ENCODE peak calls at places on chromosome 5, in six cellular contexts. D, J, G, S, L and I are unnamed samples. For H3K4me1, the result is how much of the 10 kb centered on the place peaks cover.

GRCh38 chr5:911601-912000 is 18.9 kb downstream of the TRIP13 start:
- DNase-seq in L (peak), S (peak), G (no peak), D (no peak), J (no peak), I (no peak)

GRCh38 chr5:131258733-131259132 is 5.1 kb upstream of the CDC42SE2 start:
- DNase-seq in S (no peak), J (no peak), L (no peak), G (no peak), D (no peak), I (no peak)

GRCh38 chr5:10903786-10904560 is 142.9 kb upstream of the DAP start:
- DNase-seq in J (no peak), D (no peak), S (no peak), L (no peak), G (no peak), I (no peak)

GRCh38 chr5:35031276-35031675 is 16.5 kb downstream of the AGXT2 start:
- DNase-seq in L (peak), J (no peak), D (no peak), S (peak), G (no peak), I (no peak)

GRCh38 chr5:146047396-146047795 is 58.0 kb downstream of the PLAC8L1 start:
- DNase-seq in L (no peak), D (no peak), S (no peak), J (no peak), G (no peak), I (no peak)

GRCh38 chr5:177469061-177469628 is 4.3 kb downstream of the DBN1 start:
- DNase-seq in L (no peak), S (no peak), D (no peak), G (no peak), J (no peak), I (no peak)

GRCh38 chr5:134436523-134437339 is 25.1 kb upstream of the CDKN2AIPNL start:
- DNase-seq in J (peak), D (peak), G (peak), L (peak), S (peak), I (peak)

GRCh38 chr5:132466453-132467291 is 23.9 kb downstream of the IRF1 start:
- DNase-seq in D (peak), G (peak), S (peak), L (peak), J (peak), I (peak)

GRCh38 chr5:66864240-66864884 is 268.2 kb downstream of the MAST4 start:
- DNase-seq in L (no peak), G (no peak), S (peak), D (no peak), J (peak), I (peak)

GRCh38 chr5:172871982-172872381 is 37.9 kb downstream of the ERGIC1 start:
- DNase-seq in L (no peak), G (no peak), D (no peak), S (no peak), J (no peak), I (no peak)

GRCh38 chr5:73443725-73444498 is 4.7 kb downstream of the FOXD1 start:
- DNase-seq in S (no peak), J (no peak), G (no peak), D (no peak), L (no peak), I (no peak)

GRCh38 chr5:36777105-36777757 is 99.3 kb upstream of the NIPBL start:
- DNase-seq in J (peak), L (no peak), G (peak), S (peak), D (no peak), I (no peak)

GRCh38 chr5:158384535-158385421 is 525.8 kb upstream of the CLINT1 start:
- DNase-seq in S (peak), G (peak), J (no peak), D (no peak), L (peak), I (no peak)

GRCh38 chr5:135072357-135073247 is 38.6 kb upstream of the PITX1 start:
- DNase-seq in J (no peak), D (no peak), L (no peak), S (no peak), G (no peak), I (no peak)

GRCh38 chr5:150567031-150567680 is 59.2 kb downstream of the NDST1 start:
- DNase-seq in D (no peak), J (no peak), S (peak), G (no peak), L (no peak), I (no peak)

GRCh38 chr5:52870448-52870847 is 82.7 kb downstream of the ITGA1 start:
- DNase-seq in J (no peak), L (peak), D (no peak), G (no peak), S (peak), I (no peak)

GRCh38 chr5:138083702-138084101 is at the start of gene WNT8A:
- DNase-seq in D (no peak), G (no peak), L (no peak), S (no peak), J (no peak), I (no peak)

GRCh38 chr5:179403426-179404147 is 58.3 kb upstream of the ADAMTS2 start:
- DNase-seq in D (no peak), S (no peak), L (no peak), J (no peak), G (no peak), I (no peak)

GRCh38 chr5:58156354-58156753 is 303.5 kb downstream of the PLK2 start:
- DNase-seq in J (no peak), S (peak), D (no peak), G (no peak), L (no peak), I (no peak)

GRCh38 chr5:83255268-83255667 is 177.9 kb downstream of the XRCC4 start:
- DNase-seq in J (no peak), D (no peak), G (no peak), L (no peak), S (peak), I (no peak)

GRCh38 chr5:168366124-168366523 is 74.7 kb downstream of the WWC1 start:
- DNase-seq in L (peak), G (no peak), D (no peak), S (peak), J (no peak), I (no peak)

GRCh38 chr5:59817536-59817935 is 76.0 kb downstream of the PDE4D start:
- DNase-seq in L (no peak), S (no peak), G (no peak), J (no peak), D (no peak), I (no peak)

GRCh38 chr5:97163360-97163764 is 19.7 kb downstream of the RIOK2 start:
- DNase-seq in J (peak), D (no peak), G (no peak), L (no peak), S (peak), I (peak)

GRCh38 chr5:93006915-93007314 is 574.1 kb downstream of the NR2F1-AS1 start:
- DNase-seq in L (no peak), S (no peak), D (no peak), G (no peak), J (no peak), I (no peak)

GRCh38 chr5:1065891-1066650 is 45.8 kb downstream of the SLC12A7 start:
- DNase-seq in S (no peak), J (no peak), G (no peak), D (no peak), L (no peak), I (no peak)

GRCh38 chr5:125696762-125697161 is 726.4 kb upstream of the GRAMD2B start:
- DNase-seq in G (no peak), D (no peak), L (peak), J (no peak), S (peak), I (no peak)

GRCh38 chr5:115624994-115625393 is 842 bp downstream of the TMED7 start:
- DNase-seq in S (no peak), D (no peak), L (no peak), J (no peak), G (no peak), I (no peak)

GRCh38 chr5:174618589-174618988 is 105.8 kb upstream of the MSX2 start:
- DNase-seq in J (no peak), S (no peak), L (no peak), D (no peak), G (no peak), I (no peak)

GRCh38 chr5:174617910-174618309 is 106.5 kb upstream of the MSX2 start:
- DNase-seq in J (no peak), S (no peak), G (no peak), D (no peak), L (no peak), I (no peak)

GRCh38 chr5:174614500-174615135 is 109.8 kb upstream of the MSX2 start:
- DNase-seq in L (peak), D (no peak), S (no peak), J (no peak), G (no peak), I (no peak)

GRCh38 chr5:174615986-174616500 is 108.3 kb upstream of the MSX2 start:
- DNase-seq in L (no peak), S (no peak), G (no peak), D (no peak), J (no peak), I (no peak)

GRCh38 chr5:174617285-174617684 is 107.1 kb upstream of the MSX2 start:
- DNase-seq in S (no peak), L (no peak), D (no peak), G (no peak), J (no peak), I (no peak)
- H3K4me1 ChIP-seq in S (under half), L (under half), D (under half), G (under half), J (under half), I (under half)

GRCh38 chr5:9062873-9063272 is 483.0 kb downstream of the SEMA5A start:
- DNase-seq in G (no peak), S (no peak), L (no peak), D (no peak), J (no peak), I (no peak)
- H3K4me1 ChIP-seq in G (under half), S (under half), L (under half), D (under half), J (under half), I (under half)

GRCh38 chr5:72144762-72145161 is 37.5 kb downstream of the MAP1B start:
- DNase-seq in G (no peak), S (no peak), D (no peak), L (no peak), J (no peak), I (no peak)

GRCh38 chr5:72149742-72150141 is 42.5 kb downstream of the MAP1B start:
- DNase-seq in D (no peak), G (no peak), J (no peak), S (no peak), L (no peak), I (no peak)

GRCh38 chr5:72145351-72145750 is 38.1 kb downstream of the MAP1B start:
- DNase-seq in G (no peak), J (no peak), D (no peak), S (no peak), L (no peak), I (no peak)

GRCh38 chr5:72146056-72146455 is 38.8 kb downstream of the MAP1B start:
- DNase-seq in S (no peak), J (no peak), D (no peak), G (no peak), L (no peak), I (no peak)

GRCh38 chr5:72147601-72148000 is 40.3 kb downstream of the MAP1B start:
- DNase-seq in L (no peak), S (no peak), G (no peak), D (no peak), J (no peak), I (no peak)
- H3K4me1 ChIP-seq in L (under half), S (under half), G (half or more), D (under half), J (under half), I (under half)

GRCh38 chr5:147892696-147893296 is 13.5 kb downstream of the C5orf46 start:
- DNase-seq in S (no peak), G (no peak), J (no peak), D (no peak), L (no peak), I (no peak)

GRCh38 chr5:147882586-147883313 is 4.2 kb downstream of the SCGB3A2 start:
- DNase-seq in J (no peak), L (no peak), G (no peak), D (no peak), S (peak), I (no peak)

GRCh38 chr5:147887925-147888324 is 9.4 kb downstream of the SCGB3A2 start:
- DNase-seq in L (peak), J (no peak), S (no peak), G (no peak), D (no peak), I (no peak)

DNA sequence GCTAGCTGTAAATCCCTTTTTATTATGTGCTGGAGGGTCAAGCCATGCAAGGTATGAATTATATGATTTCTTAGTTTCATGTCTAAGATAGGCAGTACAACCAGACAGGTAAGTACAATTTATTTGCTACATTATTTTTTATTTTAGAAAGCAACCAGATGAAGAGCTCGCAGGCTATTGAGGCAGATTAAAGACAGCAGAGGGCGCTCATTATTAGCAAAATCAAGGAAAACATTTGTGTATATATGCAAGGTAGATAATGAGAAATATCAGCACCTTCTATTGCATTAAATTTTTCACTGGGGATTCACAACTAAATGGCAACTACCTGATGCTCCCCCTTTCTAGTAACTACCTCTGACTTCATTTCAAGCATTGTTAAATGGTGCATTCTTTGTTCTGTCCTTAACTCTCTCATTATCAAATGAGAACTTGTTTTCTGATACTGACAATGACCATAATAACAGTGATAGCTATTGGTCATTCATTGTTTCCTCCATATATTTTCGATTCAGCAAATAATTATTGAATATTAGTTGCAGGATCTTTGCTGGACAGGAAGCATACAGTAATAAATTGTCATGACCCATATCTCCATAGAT is 8.6 kb downstream of the SCGB3A2 start:
- DNase-seq in S (peak), J (peak), L (no peak), G (no peak), D (no peak), I (no peak)
- H3K4me1 ChIP-seq in S (under half), J (under half), L (under half), G (under half), D (under half), I (under half)

DNA sequence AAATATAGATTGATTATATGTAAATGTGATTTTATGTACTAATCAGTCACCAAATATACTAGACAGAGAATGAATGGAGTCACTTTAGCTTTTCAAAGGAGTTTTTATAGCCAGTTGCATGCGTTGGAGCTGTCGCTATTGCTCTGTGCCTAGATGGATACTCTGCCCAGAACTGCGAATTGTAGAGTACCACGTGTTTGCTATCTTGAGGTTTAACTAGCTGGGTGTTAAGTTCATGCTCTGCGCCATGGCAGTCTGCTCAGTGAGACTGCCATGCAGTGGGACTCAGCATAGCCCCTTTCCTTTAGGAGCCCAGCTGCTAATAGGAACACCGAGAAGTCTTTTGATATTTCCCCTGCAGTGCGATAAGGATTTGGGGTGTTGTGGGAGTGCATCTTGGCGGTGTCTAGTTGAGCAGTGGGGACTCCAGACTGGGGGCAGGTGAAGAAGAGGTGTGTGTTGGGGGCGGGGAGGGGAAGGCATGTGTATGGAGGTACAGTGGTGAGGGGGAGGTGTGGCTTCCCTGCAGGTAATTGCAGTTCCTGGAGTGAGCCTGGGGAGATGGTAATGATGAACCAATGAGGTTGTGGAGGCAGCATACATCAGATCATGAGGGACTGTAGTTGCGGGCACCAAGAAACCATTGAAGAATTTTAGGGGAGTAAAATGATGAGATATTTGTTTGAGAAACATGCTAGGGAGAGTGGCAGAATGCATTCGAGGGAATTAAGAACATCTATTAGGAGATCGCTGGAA is 118.9 kb downstream of the TRIO start:
- DNase-seq in L (no peak), S (no peak), G (no peak), J (no peak), D (no peak), I (no peak)
- H3K4me1 ChIP-seq in L (under half), S (under half), G (half or more), J (under half), D (under half), I (under half)